ENCODE peak calls at places on chromosomes 13 and 19, in eight cellular contexts. One of them, this sample, is unnamed.
A peak's percentile ranks its signal among the peaks of the same experiment; 100 is the strongest.

GRCh38 chr19:2477141-2477710 is 1.3 kb downstream of the GADD45B start:
- DNase-seq in naive thymus-derived CD4-positive, alpha-beta T cell: no peak
- DNase-seq in HL-60: peak; percentile 10
- DNase-seq in GM12865: no peak
- DNase-seq in AG04450: no peak
- DNase-seq in mesendoderm: no peak
- DNase-seq in astrocyte of the cerebellum: no peak
- DNase-seq in CD8-positive, alpha-beta memory T cell: no peak
- DNase-seq in this sample: no peak

GRCh38 chr13:66805657-66806056 is 424.5 kb downstream of the PCDH9 start:
- DNase-seq in astrocyte of the cerebellum: peak; percentile 66
- DNase-seq in mesendoderm: no peak
- DNase-seq in AG04450: no peak
- DNase-seq in naive thymus-derived CD4-positive, alpha-beta T cell: no peak
- DNase-seq in HL-60: no peak
- DNase-seq in GM12865: no peak
- DNase-seq in CD8-positive, alpha-beta memory T cell: no peak
- DNase-seq in this sample: no peak

GRCh38 chr19:29971002-29971401 is 29.0 kb downstream of the URI1 start:
- DNase-seq in HL-60: no peak
- DNase-seq in CD8-positive, alpha-beta memory T cell: no peak
- DNase-seq in mesendoderm: no peak
- DNase-seq in GM12865: no peak
- DNase-seq in AG04450: no peak
- DNase-seq in naive thymus-derived CD4-positive, alpha-beta T cell: no peak
- DNase-seq in astrocyte of the cerebellum: no peak
- DNase-seq in this sample: no peak

GRCh38 chr19:2561221-2561620 is 85.3 kb downstream of the GADD45B start:
- DNase-seq in naive thymus-derived CD4-positive, alpha-beta T cell: no peak
- DNase-seq in HL-60: no peak
- DNase-seq in mesendoderm: no peak
- DNase-seq in AG04450: no peak
- DNase-seq in GM12865: no peak
- DNase-seq in astrocyte of the cerebellum: no peak
- DNase-seq in CD8-positive, alpha-beta memory T cell: no peak
- DNase-seq in this sample: no peak

GRCh38 chr19:54364775-54365257 is at the start of gene LAIR1:
- DNase-seq in GM12865: no peak
- DNase-seq in HL-60: peak; percentile 97
- DNase-seq in naive thymus-derived CD4-positive, alpha-beta T cell: peak; percentile 51
- DNase-seq in astrocyte of the cerebellum: no peak
- DNase-seq in CD8-positive, alpha-beta memory T cell: peak; percentile 23
- DNase-seq in mesendoderm: no peak
- DNase-seq in AG04450: no peak
- DNase-seq in this sample: no peak

GRCh38 chr19:30428856-30429255 is 56.7 kb downstream of the ZNF536 start:
- DNase-seq in GM12865: no peak
- DNase-seq in CD8-positive, alpha-beta memory T cell: no peak
- DNase-seq in HL-60: no peak
- DNase-seq in mesendoderm: no peak
- DNase-seq in AG04450: no peak
- DNase-seq in naive thymus-derived CD4-positive, alpha-beta T cell: no peak
- DNase-seq in astrocyte of the cerebellum: no peak
- DNase-seq in this sample: no peak

GRCh38 chr13:44575741-44576395 is at the start of gene TSC22D1:
- DNase-seq in astrocyte of the cerebellum: no peak
- DNase-seq in HL-60: peak; percentile 22
- DNase-seq in mesendoderm: peak; percentile 57
- DNase-seq in CD8-positive, alpha-beta memory T cell: peak; percentile 55
- DNase-seq in GM12865: peak; percentile 73
- DNase-seq in AG04450: no peak
- DNase-seq in naive thymus-derived CD4-positive, alpha-beta T cell: peak; percentile 69
- DNase-seq in this sample: peak; percentile 90

GRCh38 chr13:97267418-97268059 is 45.4 kb downstream of the MBNL2 start:
- DNase-seq in AG04450: no peak
- DNase-seq in mesendoderm: peak; percentile 84
- DNase-seq in naive thymus-derived CD4-positive, alpha-beta T cell: no peak
- DNase-seq in astrocyte of the cerebellum: no peak
- DNase-seq in GM12865: no peak
- DNase-seq in CD8-positive, alpha-beta memory T cell: no peak
- DNase-seq in HL-60: no peak
- DNase-seq in this sample: no peak

GRCh38 chr13:59641758-59642157 is 522.0 kb downstream of the DIAPH3 start:
- DNase-seq in GM12865: no peak
- DNase-seq in naive thymus-derived CD4-positive, alpha-beta T cell: no peak
- DNase-seq in mesendoderm: peak; percentile 22
- DNase-seq in AG04450: no peak
- DNase-seq in astrocyte of the cerebellum: no peak
- DNase-seq in CD8-positive, alpha-beta memory T cell: no peak
- DNase-seq in HL-60: no peak
- DNase-seq in this sample: no peak

GRCh38 chr19:16088351-16088984 is 12.2 kb downstream of the TPM4 start:
- DNase-seq in AG04450: no peak
- DNase-seq in astrocyte of the cerebellum: no peak
- DNase-seq in mesendoderm: no peak
- DNase-seq in naive thymus-derived CD4-positive, alpha-beta T cell: no peak
- DNase-seq in HL-60: no peak
- DNase-seq in CD8-positive, alpha-beta memory T cell: no peak
- DNase-seq in GM12865: no peak
- DNase-seq in this sample: no peak

GRCh38 chr19:46722421-46723022 is 5.6 kb upstream of the PRKD2 start:
- DNase-seq in HL-60: no peak
- DNase-seq in astrocyte of the cerebellum: no peak
- DNase-seq in CD8-positive, alpha-beta memory T cell: no peak
- DNase-seq in naive thymus-derived CD4-positive, alpha-beta T cell: no peak
- DNase-seq in mesendoderm: no peak
- DNase-seq in AG04450: no peak
- DNase-seq in GM12865: no peak
- DNase-seq in this sample: no peak

GRCh38 chr19:48510421-48511268 is 990 bp downstream of the LMTK3 start:
- DNase-seq in AG04450: no peak
- DNase-seq in mesendoderm: peak; percentile 82
- DNase-seq in naive thymus-derived CD4-positive, alpha-beta T cell: peak; percentile 72
- DNase-seq in CD8-positive, alpha-beta memory T cell: peak; percentile 63
- DNase-seq in GM12865: peak; percentile 64
- DNase-seq in HL-60: peak; percentile 48
- DNase-seq in astrocyte of the cerebellum: no peak
- DNase-seq in this sample: peak; percentile 62

GRCh38 chr13:112885782-112886268 is 83.2 kb upstream of the MCF2L start:
- DNase-seq in GM12865: no peak
- DNase-seq in AG04450: peak; percentile 68
- DNase-seq in astrocyte of the cerebellum: peak; percentile 55
- DNase-seq in naive thymus-derived CD4-positive, alpha-beta T cell: no peak
- DNase-seq in CD8-positive, alpha-beta memory T cell: no peak
- DNase-seq in HL-60: no peak
- DNase-seq in mesendoderm: peak; percentile 93
- DNase-seq in this sample: peak; percentile 68

GRCh38 chr13:80630685-80631121 is 289.8 kb upstream of the SPRY2 start:
- DNase-seq in naive thymus-derived CD4-positive, alpha-beta T cell: no peak
- DNase-seq in astrocyte of the cerebellum: peak; percentile 9
- DNase-seq in CD8-positive, alpha-beta memory T cell: no peak
- DNase-seq in GM12865: no peak
- DNase-seq in mesendoderm: no peak
- DNase-seq in AG04450: no peak
- DNase-seq in HL-60: peak; percentile 19
- DNase-seq in this sample: no peak

GRCh38 chr13:19940106-19940505 is 18.4 kb upstream of the ZMYM2 start:
- DNase-seq in GM12865: no peak
- DNase-seq in mesendoderm: peak; percentile 28
- DNase-seq in AG04450: no peak
- DNase-seq in HL-60: no peak
- DNase-seq in CD8-positive, alpha-beta memory T cell: no peak
- DNase-seq in naive thymus-derived CD4-positive, alpha-beta T cell: no peak
- DNase-seq in astrocyte of the cerebellum: no peak
- DNase-seq in this sample: no peak

GRCh38 chr13:49524740-49525501 is 29.2 kb downstream of the PHF11 start:
- DNase-seq in mesendoderm: no peak
- DNase-seq in astrocyte of the cerebellum: no peak
- DNase-seq in HL-60: no peak
- DNase-seq in GM12865: no peak
- DNase-seq in naive thymus-derived CD4-positive, alpha-beta T cell: no peak
- DNase-seq in CD8-positive, alpha-beta memory T cell: no peak
- DNase-seq in AG04450: no peak
- DNase-seq in this sample: no peak

GRCh38 chr13:99895999-99896695 is 75.4 kb downstream of the ZIC5 start:
- DNase-seq in HL-60: no peak
- DNase-seq in mesendoderm: peak; percentile 52
- DNase-seq in naive thymus-derived CD4-positive, alpha-beta T cell: no peak
- DNase-seq in GM12865: no peak
- DNase-seq in CD8-positive, alpha-beta memory T cell: no peak
- DNase-seq in AG04450: no peak
- DNase-seq in astrocyte of the cerebellum: no peak
- DNase-seq in this sample: peak; percentile 79
- H3K4me3 ChIP-seq in HL-60: no peak overlapping the region
- H3K4me3 ChIP-seq in mesendoderm: no peak overlapping the region
- H3K4me3 ChIP-seq in naive thymus-derived CD4-positive, alpha-beta T cell: peak overlapping the region; percentile 62
- H3K4me3 ChIP-seq in GM12865: no peak overlapping the region
- H3K4me3 ChIP-seq in CD8-positive, alpha-beta memory T cell: no peak overlapping the region
- H3K4me3 ChIP-seq in AG04450: no peak overlapping the region
- H3K4me3 ChIP-seq in astrocyte of the cerebellum: no peak overlapping the region
- H3K4me3 ChIP-seq in this sample: no peak overlapping the region

GRCh38 chr19:4971816-4972495 is 3.0 kb downstream of the KDM4B start:
- DNase-seq in mesendoderm: no peak
- DNase-seq in GM12865: no peak
- DNase-seq in astrocyte of the cerebellum: no peak
- DNase-seq in HL-60: no peak
- DNase-seq in CD8-positive, alpha-beta memory T cell: no peak
- DNase-seq in naive thymus-derived CD4-positive, alpha-beta T cell: no peak
- DNase-seq in AG04450: no peak
- DNase-seq in this sample: no peak
- H3K4me3 ChIP-seq in mesendoderm: no peak overlapping the region
- H3K4me3 ChIP-seq in GM12865: no peak overlapping the region
- H3K4me3 ChIP-seq in astrocyte of the cerebellum: peak overlapping the region; percentile 78
- H3K4me3 ChIP-seq in HL-60: no peak overlapping the region
- H3K4me3 ChIP-seq in CD8-positive, alpha-beta memory T cell: no peak overlapping the region
- H3K4me3 ChIP-seq in naive thymus-derived CD4-positive, alpha-beta T cell: peak overlapping the region; percentile 64
- H3K4me3 ChIP-seq in AG04450: peak overlapping the region; percentile 84
- H3K4me3 ChIP-seq in this sample: no peak overlapping the region

DNA sequence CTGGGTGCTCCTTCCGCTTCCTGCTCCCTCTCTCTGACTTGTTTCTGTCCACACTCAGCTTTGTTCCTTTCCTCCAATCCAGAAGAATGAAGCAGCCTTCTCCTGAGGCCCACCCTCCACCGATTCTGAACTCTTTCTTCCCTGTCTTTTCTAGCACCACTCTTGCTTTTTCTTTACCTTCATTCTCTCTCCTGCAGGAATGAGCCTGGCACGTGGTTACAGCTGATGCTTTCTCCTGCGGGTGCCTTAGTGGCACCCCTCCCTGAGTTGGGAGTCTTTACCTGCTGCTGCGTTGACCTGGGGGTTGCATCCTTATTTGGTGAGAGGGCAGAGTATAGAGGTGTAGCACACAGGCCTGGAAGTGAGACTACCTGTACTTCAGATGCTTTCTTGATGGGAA is 6.2 kb downstream of the UBAC2 start:
- DNase-seq in CD8-positive, alpha-beta memory T cell: no peak
- DNase-seq in astrocyte of the cerebellum: no peak
- DNase-seq in naive thymus-derived CD4-positive, alpha-beta T cell: no peak
- DNase-seq in mesendoderm: no peak
- DNase-seq in AG04450: no peak
- DNase-seq in GM12865: no peak
- DNase-seq in HL-60: no peak
- DNase-seq in this sample: no peak
- H3K4me3 ChIP-seq in CD8-positive, alpha-beta memory T cell: no peak overlapping the region
- H3K4me3 ChIP-seq in astrocyte of the cerebellum: no peak overlapping the region
- H3K4me3 ChIP-seq in naive thymus-derived CD4-positive, alpha-beta T cell: no peak overlapping the region
- H3K4me3 ChIP-seq in mesendoderm: no peak overlapping the region
- H3K4me3 ChIP-seq in AG04450: no peak overlapping the region
- H3K4me3 ChIP-seq in GM12865: no peak overlapping the region
- H3K4me3 ChIP-seq in HL-60: no peak overlapping the region
- H3K4me3 ChIP-seq in this sample: no peak overlapping the region

DNA sequence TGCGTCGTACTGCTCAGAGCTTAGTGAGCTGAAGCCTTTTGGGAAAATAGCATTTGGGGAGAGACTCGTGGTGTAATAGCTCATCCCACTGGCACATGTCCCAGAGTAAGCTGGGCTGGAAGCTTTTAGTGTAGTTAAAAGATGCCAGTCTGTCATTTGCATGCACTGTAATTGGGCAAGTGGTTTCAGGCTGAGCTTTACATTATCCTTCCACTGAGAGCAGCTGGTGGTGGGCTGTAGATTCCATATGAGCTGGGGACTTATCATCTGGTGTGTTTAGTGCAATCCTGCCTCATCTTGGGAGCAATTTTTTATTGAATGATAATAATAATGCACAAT is 69.9 kb downstream of the LRCH1 start:
- DNase-seq in naive thymus-derived CD4-positive, alpha-beta T cell: no peak
- DNase-seq in HL-60: no peak
- DNase-seq in mesendoderm: no peak
- DNase-seq in astrocyte of the cerebellum: peak; percentile 38
- DNase-seq in AG04450: peak; percentile 60
- DNase-seq in CD8-positive, alpha-beta memory T cell: no peak
- DNase-seq in GM12865: no peak
- DNase-seq in this sample: peak; percentile 66
- H3K4me3 ChIP-seq in naive thymus-derived CD4-positive, alpha-beta T cell: no peak overlapping the region
- H3K4me3 ChIP-seq in HL-60: no peak overlapping the region
- H3K4me3 ChIP-seq in mesendoderm: no peak overlapping the region
- H3K4me3 ChIP-seq in astrocyte of the cerebellum: no peak overlapping the region
- H3K4me3 ChIP-seq in AG04450: no peak overlapping the region
- H3K4me3 ChIP-seq in CD8-positive, alpha-beta memory T cell: no peak overlapping the region
- H3K4me3 ChIP-seq in GM12865: no peak overlapping the region
- H3K4me3 ChIP-seq in this sample: no peak overlapping the region

This sample was measured in lower leg skin.